ENCODE peak calls at places on chromosomes 16 and 17, in eight cellular contexts. One of them, this sample, is unnamed.

GRCh38 chr17:73782641-73783381 is 138.6 kb upstream of the SDK2 start:
- DNase-seq in 8988T: no peak
- DNase-seq in posterior vena cava: peak; percentile 68
- DNase-seq in head of caudate nucleus: no peak
- DNase-seq in A172: no peak
- DNase-seq in ELF-1: peak; percentile 43
- DNase-seq in iPS DF 19.7: peak; percentile 56
- DNase-seq in cardiac septum: no peak
- DNase-seq in this sample: no peak

GRCh38 chr16:6804461-6804860 is 528.2 kb upstream of the RBFOX1 start:
- DNase-seq in 8988T: no peak
- DNase-seq in posterior vena cava: no peak
- DNase-seq in head of caudate nucleus: no peak
- DNase-seq in A172: no peak
- DNase-seq in ELF-1: no peak
- DNase-seq in iPS DF 19.7: no peak
- DNase-seq in cardiac septum: no peak
- DNase-seq in this sample: no peak

GRCh38 chr17:49835472-49835871 is 12.4 kb downstream of the TAC4 start:
- DNase-seq in 8988T: no peak
- DNase-seq in posterior vena cava: no peak
- DNase-seq in head of caudate nucleus: no peak
- DNase-seq in A172: no peak
- DNase-seq in ELF-1: no peak
- DNase-seq in iPS DF 19.7: no peak
- DNase-seq in cardiac septum: no peak
- DNase-seq in this sample: no peak

GRCh38 chr16:48542020-48542473 is 67.9 kb downstream of the N4BP1 start:
- DNase-seq in 8988T: peak; percentile 65
- DNase-seq in posterior vena cava: peak; percentile 89
- DNase-seq in head of caudate nucleus: peak; percentile 66
- DNase-seq in A172: peak; percentile 45
- DNase-seq in ELF-1: no peak
- DNase-seq in iPS DF 19.7: no peak
- DNase-seq in cardiac septum: no peak
- DNase-seq in this sample: no peak

GRCh38 chr16:12903325-12904040 is 2.1 kb downstream of the SHISA9 start:
- DNase-seq in 8988T: no peak
- DNase-seq in posterior vena cava: no peak
- DNase-seq in head of caudate nucleus: peak; percentile 11
- DNase-seq in A172: no peak
- DNase-seq in ELF-1: peak; percentile 33
- DNase-seq in iPS DF 19.7: no peak
- DNase-seq in cardiac septum: no peak
- DNase-seq in this sample: no peak

GRCh38 chr17:42107597-42108576 is 4.6 kb downstream of the DHX58 start:
- DNase-seq in 8988T: peak; percentile 88
- DNase-seq in posterior vena cava: peak; percentile 93
- DNase-seq in head of caudate nucleus: peak; percentile 89
- DNase-seq in A172: no peak
- DNase-seq in ELF-1: peak; percentile 91
- DNase-seq in iPS DF 19.7: no peak
- DNase-seq in cardiac septum: peak; percentile 87
- DNase-seq in this sample: no peak

GRCh38 chr17:40915199-40915661 is 22.2 kb downstream of the KRT23 start:
- DNase-seq in 8988T: peak; percentile 44
- DNase-seq in posterior vena cava: no peak
- DNase-seq in head of caudate nucleus: no peak
- DNase-seq in A172: peak; percentile 94
- DNase-seq in ELF-1: no peak
- DNase-seq in iPS DF 19.7: no peak
- DNase-seq in cardiac septum: no peak
- DNase-seq in this sample: no peak

GRCh38 chr16:30570621-30571443 is 682 bp downstream of the ZNF688 start:
- DNase-seq in 8988T: no peak
- DNase-seq in posterior vena cava: no peak
- DNase-seq in head of caudate nucleus: peak; percentile 39
- DNase-seq in A172: no peak
- DNase-seq in ELF-1: no peak
- DNase-seq in iPS DF 19.7: no peak
- DNase-seq in cardiac septum: no peak
- DNase-seq in this sample: peak; percentile 53

GRCh38 chr17:61366076-61366714 is 33.4 kb upstream of the TBX2 start:
- DNase-seq in 8988T: no peak
- DNase-seq in posterior vena cava: no peak
- DNase-seq in head of caudate nucleus: no peak
- DNase-seq in A172: no peak
- DNase-seq in ELF-1: no peak
- DNase-seq in iPS DF 19.7: no peak
- DNase-seq in cardiac septum: no peak
- DNase-seq in this sample: no peak

This sample was measured in substantia nigra.